ENCODE peak calls at places on chromosomes 1 and 21, in eight cellular contexts. I is left ventricle myocardium superior; G is EL; F is Calu3; O is coronary artery; A is effector memory CD8-positive, alpha-beta T cell; M is HCEC 1CT; H is HCT116. J is an unnamed sample.

GRCh38 chr21:33393348-33393747 is 9.9 kb upstream of the IFNGR2 start:
- DNase-seq in M (no peak), A (no peak), F (no peak), G (no peak), O (no peak), I (no peak), H (no peak), J (no peak)

GRCh38 chr21:45830221-45830640 is 151.3 kb upstream of the COL6A1 start:
- DNase-seq in G (no peak), I (no peak), F (no peak), A (no peak), M (no peak), O (no peak), H (no peak), J (no peak)

GRCh38 chr1:202189919-202190715 is 3.5 kb upstream of the LGR6 start:
- DNase-seq in G (peak), O (no peak), H (no peak), M (no peak), A (no peak), I (no peak), F (peak), J (no peak)

GRCh38 chr1:215119719-215120118 is 37.2 kb downstream of the KCNK2 start:
- DNase-seq in M (no peak), H (no peak), O (no peak), G (no peak), A (no peak), F (no peak), I (no peak), J (no peak)

GRCh38 chr1:212638419-212639151 is 30.0 kb downstream of the ATF3 start:
- DNase-seq in O (no peak), I (peak), M (peak), H (no peak), F (no peak), A (no peak), G (peak), J (no peak)

GRCh38 chr1:201731592-201731991 is 97.4 kb upstream of the IPO9 start:
- DNase-seq in I (peak), H (no peak), O (no peak), M (no peak), G (no peak), F (no peak), A (no peak), J (no peak)

GRCh38 chr1:201903135-201903534 is 14.4 kb downstream of the SHISA4 start:
- DNase-seq in A (no peak), F (no peak), M (peak), G (peak), O (peak), I (no peak), H (no peak), J (peak)

GRCh38 chr1:15952317-15953258 is 23.3 kb downstream of the ZBTB17 start:
- DNase-seq in O (no peak), M (peak), A (no peak), I (no peak), F (no peak), G (peak), H (peak), J (no peak)